ENCODE peak calls at places on chromosomes 7 and 10, in nine cellular contexts. One of them, this sample, is unnamed. For H3K9me3, the result is how much of the 10 kb centered on the place peaks cover.

GRCh38 chr10:34697366-34698247 is 117.5 kb downstream of the PARD3 start:
- DNase-seq in neural progenitor cell: no peak
- DNase-seq in kidney: no peak
- DNase-seq in Peyer's patch: no peak
- DNase-seq in heart right ventricle: no peak
- DNase-seq in cardiac muscle cell: no peak
- DNase-seq in CD8-positive, alpha-beta T cell: no peak
- DNase-seq in heart left ventricle: no peak
- DNase-seq in CD4-positive, CD25-positive, alpha-beta regulatory T cell: no peak
- DNase-seq in this sample: no peak

GRCh38 chr10:123021517-123021916 is 12.7 kb downstream of the ACADSB start:
- DNase-seq in heart right ventricle: no peak
- DNase-seq in CD8-positive, alpha-beta T cell: no peak
- DNase-seq in neural progenitor cell: no peak
- DNase-seq in cardiac muscle cell: peak
- DNase-seq in CD4-positive, CD25-positive, alpha-beta regulatory T cell: no peak
- DNase-seq in kidney: no peak
- DNase-seq in heart left ventricle: no peak
- DNase-seq in Peyer's patch: no peak
- DNase-seq in this sample: no peak

GRCh38 chr7:151798851-151799428 is 78.0 kb downstream of the PRKAG2 start:
- DNase-seq in Peyer's patch: peak
- DNase-seq in heart right ventricle: no peak
- DNase-seq in heart left ventricle: no peak
- DNase-seq in CD8-positive, alpha-beta T cell: no peak
- DNase-seq in cardiac muscle cell: no peak
- DNase-seq in neural progenitor cell: no peak
- DNase-seq in CD4-positive, CD25-positive, alpha-beta regulatory T cell: no peak
- DNase-seq in kidney: peak
- DNase-seq in this sample: no peak

GRCh38 chr7:133724694-133725093 is 402.4 kb upstream of the LRGUK start:
- DNase-seq in Peyer's patch: no peak
- DNase-seq in heart left ventricle: no peak
- DNase-seq in cardiac muscle cell: no peak
- DNase-seq in neural progenitor cell: no peak
- DNase-seq in CD8-positive, alpha-beta T cell: no peak
- DNase-seq in heart right ventricle: no peak
- DNase-seq in kidney: no peak
- DNase-seq in CD4-positive, CD25-positive, alpha-beta regulatory T cell: no peak
- DNase-seq in this sample: no peak

GRCh38 chr7:85176197-85176596 is 10.7 kb downstream of the SEMA3D start:
- DNase-seq in neural progenitor cell: no peak
- DNase-seq in CD8-positive, alpha-beta T cell: no peak
- DNase-seq in heart left ventricle: no peak
- DNase-seq in cardiac muscle cell: no peak
- DNase-seq in kidney: no peak
- DNase-seq in heart right ventricle: no peak
- DNase-seq in CD4-positive, CD25-positive, alpha-beta regulatory T cell: no peak
- DNase-seq in Peyer's patch: no peak
- DNase-seq in this sample: no peak

GRCh38 chr7:44223362-44224114 is 22.8 kb downstream of the YKT6 start:
- DNase-seq in heart right ventricle: peak
- DNase-seq in kidney: peak
- DNase-seq in cardiac muscle cell: no peak
- DNase-seq in neural progenitor cell: peak
- DNase-seq in CD8-positive, alpha-beta T cell: no peak
- DNase-seq in CD4-positive, CD25-positive, alpha-beta regulatory T cell: no peak
- DNase-seq in heart left ventricle: no peak
- DNase-seq in Peyer's patch: no peak
- DNase-seq in this sample: no peak

GRCh38 chr7:126856691-126857291 is 395.9 kb downstream of the GRM8 start:
- DNase-seq in CD4-positive, CD25-positive, alpha-beta regulatory T cell: no peak
- DNase-seq in kidney: no peak
- DNase-seq in Peyer's patch: no peak
- DNase-seq in CD8-positive, alpha-beta T cell: no peak
- DNase-seq in cardiac muscle cell: no peak
- DNase-seq in heart right ventricle: no peak
- DNase-seq in heart left ventricle: no peak
- DNase-seq in neural progenitor cell: peak
- DNase-seq in this sample: no peak

GRCh38 chr10:55627526-55628170 is 733.4 kb downstream of the ZWINT start:
- DNase-seq in heart right ventricle: no peak
- DNase-seq in heart left ventricle: no peak
- DNase-seq in neural progenitor cell: peak
- DNase-seq in cardiac muscle cell: no peak
- DNase-seq in Peyer's patch: no peak
- DNase-seq in CD8-positive, alpha-beta T cell: no peak
- DNase-seq in CD4-positive, CD25-positive, alpha-beta regulatory T cell: no peak
- DNase-seq in kidney: peak
- DNase-seq in this sample: no peak

GRCh38 chr10:22016046-22016705 is 12.6 kb upstream of the DNAJC1 start:
- DNase-seq in neural progenitor cell: no peak
- DNase-seq in Peyer's patch: no peak
- DNase-seq in kidney: no peak
- DNase-seq in heart left ventricle: no peak
- DNase-seq in heart right ventricle: no peak
- DNase-seq in CD4-positive, CD25-positive, alpha-beta regulatory T cell: no peak
- DNase-seq in CD8-positive, alpha-beta T cell: no peak
- DNase-seq in cardiac muscle cell: peak
- DNase-seq in this sample: no peak

GRCh38 chr10:60809157-60809556 is 30.9 kb downstream of the CDK1 start:
- DNase-seq in Peyer's patch: no peak
- DNase-seq in heart left ventricle: no peak
- DNase-seq in CD8-positive, alpha-beta T cell: no peak
- DNase-seq in heart right ventricle: no peak
- DNase-seq in CD4-positive, CD25-positive, alpha-beta regulatory T cell: no peak
- DNase-seq in cardiac muscle cell: peak
- DNase-seq in kidney: no peak
- DNase-seq in neural progenitor cell: no peak
- DNase-seq in this sample: no peak

GRCh38 chr7:74429153-74429747 is 24.5 kb upstream of the GTF2IRD1 start:
- DNase-seq in kidney: peak
- DNase-seq in Peyer's patch: no peak
- DNase-seq in heart right ventricle: no peak
- DNase-seq in heart left ventricle: no peak
- DNase-seq in neural progenitor cell: peak
- DNase-seq in CD4-positive, CD25-positive, alpha-beta regulatory T cell: no peak
- DNase-seq in cardiac muscle cell: peak
- DNase-seq in CD8-positive, alpha-beta T cell: no peak
- DNase-seq in this sample: no peak

GRCh38 chr7:71925663-71926062 is 486.5 kb downstream of the CALN1 start:
- DNase-seq in CD4-positive, CD25-positive, alpha-beta regulatory T cell: no peak
- DNase-seq in heart right ventricle: no peak
- DNase-seq in kidney: no peak
- DNase-seq in heart left ventricle: no peak
- DNase-seq in neural progenitor cell: peak
- DNase-seq in CD8-positive, alpha-beta T cell: no peak
- DNase-seq in cardiac muscle cell: no peak
- DNase-seq in Peyer's patch: no peak
- DNase-seq in this sample: no peak
- H3K9me3 ChIP-seq in CD4-positive, CD25-positive, alpha-beta regulatory T cell: under half
- H3K9me3 ChIP-seq in heart right ventricle: under half
- H3K9me3 ChIP-seq in kidney: under half
- H3K9me3 ChIP-seq in heart left ventricle: under half
- H3K9me3 ChIP-seq in neural progenitor cell: under half
- H3K9me3 ChIP-seq in CD8-positive, alpha-beta T cell: under half
- H3K9me3 ChIP-seq in cardiac muscle cell: under half
- H3K9me3 ChIP-seq in Peyer's patch: under half
- H3K9me3 ChIP-seq in this sample: under half

GRCh38 chr7:154489897-154490296 is 437.7 kb downstream of the DPP6 start:
- DNase-seq in heart left ventricle: no peak
- DNase-seq in CD8-positive, alpha-beta T cell: no peak
- DNase-seq in heart right ventricle: no peak
- DNase-seq in kidney: no peak
- DNase-seq in neural progenitor cell: no peak
- DNase-seq in Peyer's patch: no peak
- DNase-seq in cardiac muscle cell: no peak
- DNase-seq in CD4-positive, CD25-positive, alpha-beta regulatory T cell: no peak
- DNase-seq in this sample: no peak

GRCh38 chr7:154480817-154481216 is 428.6 kb downstream of the DPP6 start:
- DNase-seq in CD8-positive, alpha-beta T cell: no peak
- DNase-seq in cardiac muscle cell: no peak
- DNase-seq in heart right ventricle: no peak
- DNase-seq in heart left ventricle: no peak
- DNase-seq in neural progenitor cell: no peak
- DNase-seq in Peyer's patch: no peak
- DNase-seq in CD4-positive, CD25-positive, alpha-beta regulatory T cell: no peak
- DNase-seq in kidney: no peak
- DNase-seq in this sample: no peak

GRCh38 chr7:154484943-154485342 is 432.7 kb downstream of the DPP6 start:
- DNase-seq in neural progenitor cell: no peak
- DNase-seq in CD4-positive, CD25-positive, alpha-beta regulatory T cell: no peak
- DNase-seq in heart right ventricle: no peak
- DNase-seq in cardiac muscle cell: no peak
- DNase-seq in Peyer's patch: no peak
- DNase-seq in CD8-positive, alpha-beta T cell: no peak
- DNase-seq in heart left ventricle: no peak
- DNase-seq in kidney: no peak
- DNase-seq in this sample: no peak

GRCh38 chr7:154482863-154483262 is 430.7 kb downstream of the DPP6 start:
- DNase-seq in heart left ventricle: no peak
- DNase-seq in CD4-positive, CD25-positive, alpha-beta regulatory T cell: no peak
- DNase-seq in cardiac muscle cell: no peak
- DNase-seq in Peyer's patch: no peak
- DNase-seq in neural progenitor cell: no peak
- DNase-seq in CD8-positive, alpha-beta T cell: no peak
- DNase-seq in kidney: no peak
- DNase-seq in heart right ventricle: no peak
- DNase-seq in this sample: no peak

DNA sequence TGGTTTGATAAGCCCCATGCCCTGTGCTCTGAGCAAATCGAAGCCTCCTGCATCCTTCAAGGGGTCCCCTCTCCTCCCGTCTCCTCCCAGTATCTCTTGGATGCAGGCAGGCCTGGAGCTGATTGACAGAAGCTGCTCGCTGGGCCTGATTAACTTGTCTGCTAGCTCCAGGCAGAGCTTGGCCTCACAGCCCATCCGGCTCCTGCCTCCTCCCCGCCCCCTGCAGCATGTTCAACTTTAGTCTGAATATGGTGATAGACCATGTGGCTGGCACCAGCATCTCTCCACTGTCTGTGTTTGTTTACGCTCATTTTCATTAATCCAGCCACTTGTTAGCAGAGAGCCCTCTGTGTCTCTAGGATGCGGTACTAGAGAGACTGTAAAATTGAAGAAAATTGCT is 432.2 kb downstream of the DPP6 start:
- DNase-seq in cardiac muscle cell: no peak
- DNase-seq in Peyer's patch: no peak
- DNase-seq in kidney: no peak
- DNase-seq in CD4-positive, CD25-positive, alpha-beta regulatory T cell: no peak
- DNase-seq in heart left ventricle: no peak
- DNase-seq in heart right ventricle: no peak
- DNase-seq in neural progenitor cell: peak
- DNase-seq in CD8-positive, alpha-beta T cell: no peak
- DNase-seq in this sample: no peak
- H3K9me3 ChIP-seq in cardiac muscle cell: under half
- H3K9me3 ChIP-seq in Peyer's patch: under half
- H3K9me3 ChIP-seq in kidney: under half
- H3K9me3 ChIP-seq in CD4-positive, CD25-positive, alpha-beta regulatory T cell: under half
- H3K9me3 ChIP-seq in heart left ventricle: under half
- H3K9me3 ChIP-seq in heart right ventricle: under half
- H3K9me3 ChIP-seq in neural progenitor cell: under half
- H3K9me3 ChIP-seq in CD8-positive, alpha-beta T cell: under half
- H3K9me3 ChIP-seq in this sample: under half

GRCh38 chr7:158517072-158517471 is 70.6 kb downstream of the PTPRN2 start:
- DNase-seq in heart right ventricle: no peak
- DNase-seq in CD4-positive, CD25-positive, alpha-beta regulatory T cell: no peak
- DNase-seq in heart left ventricle: no peak
- DNase-seq in kidney: peak
- DNase-seq in neural progenitor cell: no peak
- DNase-seq in cardiac muscle cell: no peak
- DNase-seq in CD8-positive, alpha-beta T cell: no peak
- DNase-seq in Peyer's patch: no peak
- DNase-seq in this sample: no peak

GRCh38 chr7:158517571-158517970 is 70.1 kb downstream of the PTPRN2 start:
- DNase-seq in kidney: peak
- DNase-seq in heart right ventricle: no peak
- DNase-seq in Peyer's patch: no peak
- DNase-seq in cardiac muscle cell: no peak
- DNase-seq in CD4-positive, CD25-positive, alpha-beta regulatory T cell: no peak
- DNase-seq in heart left ventricle: no peak
- DNase-seq in neural progenitor cell: no peak
- DNase-seq in CD8-positive, alpha-beta T cell: no peak
- DNase-seq in this sample: no peak

GRCh38 chr7:158516524-158516923 is 71.1 kb downstream of the PTPRN2 start:
- DNase-seq in CD8-positive, alpha-beta T cell: no peak
- DNase-seq in Peyer's patch: no peak
- DNase-seq in CD4-positive, CD25-positive, alpha-beta regulatory T cell: no peak
- DNase-seq in neural progenitor cell: no peak
- DNase-seq in kidney: no peak
- DNase-seq in heart left ventricle: no peak
- DNase-seq in heart right ventricle: no peak
- DNase-seq in cardiac muscle cell: no peak
- DNase-seq in this sample: no peak

GRCh38 chr7:158520825-158521224 is 66.8 kb downstream of the PTPRN2 start:
- DNase-seq in neural progenitor cell: no peak
- DNase-seq in heart right ventricle: no peak
- DNase-seq in kidney: peak
- DNase-seq in CD4-positive, CD25-positive, alpha-beta regulatory T cell: no peak
- DNase-seq in Peyer's patch: no peak
- DNase-seq in heart left ventricle: no peak
- DNase-seq in cardiac muscle cell: no peak
- DNase-seq in CD8-positive, alpha-beta T cell: no peak
- DNase-seq in this sample: no peak

DNA sequence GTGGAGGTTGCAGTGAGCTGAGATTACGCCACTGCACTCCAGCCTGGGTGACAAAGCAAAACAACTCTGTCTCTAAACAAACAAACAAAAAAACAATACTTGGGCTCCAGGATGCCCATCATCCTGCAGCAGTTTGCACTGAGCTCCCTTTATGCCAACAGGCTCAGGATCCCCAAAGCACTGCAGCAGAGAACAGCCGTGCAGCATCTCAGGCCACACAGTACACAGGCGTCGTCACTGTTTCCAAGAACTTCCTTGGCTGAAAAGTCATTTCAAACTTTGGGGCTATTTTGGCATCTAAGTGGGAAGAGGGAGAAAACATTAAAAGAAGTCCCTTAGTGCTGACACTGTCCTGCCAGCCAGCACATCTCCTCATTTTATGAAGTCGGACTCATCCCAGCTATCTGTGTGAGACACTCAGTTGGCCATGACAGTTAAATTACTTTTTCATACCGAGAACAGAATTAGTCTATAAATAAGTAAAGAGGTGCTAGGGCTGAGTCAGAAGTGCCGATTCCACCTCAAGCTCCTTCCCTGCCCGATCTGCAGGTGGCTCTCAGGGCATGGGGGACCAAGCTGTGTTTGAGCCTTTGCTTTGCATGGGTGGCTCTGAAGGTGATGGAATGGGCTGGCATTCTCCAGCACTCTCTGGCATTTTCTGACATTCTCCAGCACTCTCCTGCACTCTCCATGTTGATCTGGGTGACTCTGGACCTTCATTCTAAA is 68.5 kb downstream of the PTPRN2 start:
- DNase-seq in Peyer's patch: no peak
- DNase-seq in CD4-positive, CD25-positive, alpha-beta regulatory T cell: no peak
- DNase-seq in CD8-positive, alpha-beta T cell: no peak
- DNase-seq in heart right ventricle: no peak
- DNase-seq in cardiac muscle cell: no peak
- DNase-seq in neural progenitor cell: no peak
- DNase-seq in heart left ventricle: no peak
- DNase-seq in kidney: peak
- DNase-seq in this sample: no peak
- H3K9me3 ChIP-seq in Peyer's patch: under half
- H3K9me3 ChIP-seq in CD4-positive, CD25-positive, alpha-beta regulatory T cell: under half
- H3K9me3 ChIP-seq in CD8-positive, alpha-beta T cell: under half
- H3K9me3 ChIP-seq in heart right ventricle: under half
- H3K9me3 ChIP-seq in cardiac muscle cell: under half
- H3K9me3 ChIP-seq in neural progenitor cell: under half
- H3K9me3 ChIP-seq in heart left ventricle: under half
- H3K9me3 ChIP-seq in kidney: under half
- H3K9me3 ChIP-seq in this sample: under half

GRCh38 chr10:85857305-85857704 is 509.3 kb downstream of the GRID1 start:
- DNase-seq in neural progenitor cell: no peak
- DNase-seq in cardiac muscle cell: no peak
- DNase-seq in heart right ventricle: no peak
- DNase-seq in CD8-positive, alpha-beta T cell: no peak
- DNase-seq in Peyer's patch: no peak
- DNase-seq in heart left ventricle: no peak
- DNase-seq in CD4-positive, CD25-positive, alpha-beta regulatory T cell: no peak
- DNase-seq in kidney: no peak
- DNase-seq in this sample: no peak
- H3K9me3 ChIP-seq in neural progenitor cell: under half
- H3K9me3 ChIP-seq in cardiac muscle cell: under half
- H3K9me3 ChIP-seq in heart right ventricle: under half
- H3K9me3 ChIP-seq in CD8-positive, alpha-beta T cell: under half
- H3K9me3 ChIP-seq in Peyer's patch: under half
- H3K9me3 ChIP-seq in heart left ventricle: under half
- H3K9me3 ChIP-seq in CD4-positive, CD25-positive, alpha-beta regulatory T cell: under half
- H3K9me3 ChIP-seq in kidney: under half
- H3K9me3 ChIP-seq in this sample: under half

This sample was measured in T-helper 17 cell.